ENCODE peak calls at places on chromosome 22, in seven cellular contexts. One of them, this sample, is unnamed.

GRCh38 chr22:27197071-27197470 is 539.7 kb downstream of the MIAT start:
- DNase-seq in omental fat pad: no peak
- DNase-seq in AG09309: no peak
- DNase-seq in Panc1: no peak
- DNase-seq in tibial artery: no peak
- DNase-seq in psoas muscle: no peak
- DNase-seq in IMR-90: no peak
- DNase-seq in this sample: no peak

GRCh38 chr22:50551160-50551752 is 5.6 kb downstream of the KLHDC7B start:
- DNase-seq in omental fat pad: no peak
- DNase-seq in AG09309: no peak
- DNase-seq in Panc1: no peak
- DNase-seq in tibial artery: no peak
- DNase-seq in psoas muscle: no peak
- DNase-seq in IMR-90: no peak
- DNase-seq in this sample: no peak

GRCh38 chr22:48340727-48341709 is 1486.7 kb downstream of the BRD1 start:
- DNase-seq in omental fat pad: no peak
- DNase-seq in AG09309: no peak
- DNase-seq in Panc1: no peak
- DNase-seq in tibial artery: no peak
- DNase-seq in psoas muscle: no peak
- DNase-seq in IMR-90: no peak
- DNase-seq in this sample: no peak

GRCh38 chr22:35308480-35308945 is 8.8 kb downstream of the TOM1 start:
- DNase-seq in omental fat pad: no peak
- DNase-seq in AG09309: no peak
- DNase-seq in Panc1: no peak
- DNase-seq in tibial artery: no peak
- DNase-seq in psoas muscle: no peak
- DNase-seq in IMR-90: no peak
- DNase-seq in this sample: no peak

GRCh38 chr22:40487663-40488249 is 117.4 kb downstream of the SGSM3 start:
- DNase-seq in omental fat pad: no peak
- DNase-seq in AG09309: no peak
- DNase-seq in Panc1: no peak
- DNase-seq in tibial artery: no peak
- DNase-seq in psoas muscle: no peak
- DNase-seq in IMR-90: peak
- DNase-seq in this sample: no peak

GRCh38 chr22:28977481-28977971 is 84.1 kb downstream of the C22orf31 start:
- DNase-seq in omental fat pad: no peak
- DNase-seq in AG09309: no peak
- DNase-seq in Panc1: no peak
- DNase-seq in tibial artery: no peak
- DNase-seq in psoas muscle: no peak
- DNase-seq in IMR-90: no peak
- DNase-seq in this sample: no peak

GRCh38 chr22:43236401-43237166 is 49.6 kb upstream of the TTLL12 start:
- DNase-seq in omental fat pad: no peak
- DNase-seq in AG09309: no peak
- DNase-seq in Panc1: no peak
- DNase-seq in tibial artery: no peak
- DNase-seq in psoas muscle: peak
- DNase-seq in IMR-90: no peak
- DNase-seq in this sample: no peak

GRCh38 chr22:20964799-20965103 is 2.3 kb upstream of the AIFM3 start:
- DNase-seq in omental fat pad: no peak
- DNase-seq in AG09309: no peak
- DNase-seq in Panc1: no peak
- DNase-seq in tibial artery: no peak
- DNase-seq in psoas muscle: no peak
- DNase-seq in IMR-90: no peak
- DNase-seq in this sample: peak

GRCh38 chr22:50206599-50206998 is 5.8 kb downstream of the SELENOO start:
- DNase-seq in omental fat pad: no peak
- DNase-seq in AG09309: no peak
- DNase-seq in Panc1: no peak
- DNase-seq in tibial artery: no peak
- DNase-seq in psoas muscle: peak
- DNase-seq in IMR-90: peak
- DNase-seq in this sample: no peak

GRCh38 chr22:42908082-42908746 is 51.1 kb upstream of the ARFGAP3 start:
- DNase-seq in omental fat pad: no peak
- DNase-seq in AG09309: no peak
- DNase-seq in Panc1: no peak
- DNase-seq in tibial artery: peak
- DNase-seq in psoas muscle: no peak
- DNase-seq in IMR-90: no peak
- DNase-seq in this sample: no peak

GRCh38 chr22:43222281-43222680 is 35.3 kb upstream of the TTLL12 start:
- DNase-seq in omental fat pad: no peak
- DNase-seq in AG09309: no peak
- DNase-seq in Panc1: no peak
- DNase-seq in tibial artery: no peak
- DNase-seq in psoas muscle: peak
- DNase-seq in IMR-90: no peak
- DNase-seq in this sample: no peak

GRCh38 chr22:20089226-20089976 is 9.4 kb downstream of the DGCR8 start:
- DNase-seq in omental fat pad: no peak
- DNase-seq in AG09309: no peak
- DNase-seq in Panc1: no peak
- DNase-seq in tibial artery: peak
- DNase-seq in psoas muscle: no peak
- DNase-seq in IMR-90: no peak
- DNase-seq in this sample: no peak

GRCh38 chr22:25083414-25084166 is 116.1 kb upstream of the CRYBB3 start:
- DNase-seq in omental fat pad: no peak
- DNase-seq in AG09309: no peak
- DNase-seq in Panc1: no peak
- DNase-seq in tibial artery: no peak
- DNase-seq in psoas muscle: no peak
- DNase-seq in IMR-90: no peak
- DNase-seq in this sample: no peak

GRCh38 chr22:20674998-20675397 is 98.9 kb upstream of the SERPIND1 start:
- DNase-seq in omental fat pad: no peak
- DNase-seq in AG09309: no peak
- DNase-seq in Panc1: no peak
- DNase-seq in tibial artery: no peak
- DNase-seq in psoas muscle: no peak
- DNase-seq in IMR-90: no peak
- DNase-seq in this sample: no peak

GRCh38 chr22:40114411-40114810 is 63.3 kb upstream of the TNRC6B start:
- DNase-seq in omental fat pad: no peak
- DNase-seq in AG09309: no peak
- DNase-seq in Panc1: no peak
- DNase-seq in tibial artery: no peak
- DNase-seq in psoas muscle: no peak
- DNase-seq in IMR-90: no peak
- DNase-seq in this sample: no peak

GRCh38 chr22:28976588-28976987 is 85.0 kb downstream of the C22orf31 start:
- DNase-seq in omental fat pad: no peak
- DNase-seq in AG09309: peak
- DNase-seq in Panc1: no peak
- DNase-seq in tibial artery: no peak
- DNase-seq in psoas muscle: no peak
- DNase-seq in IMR-90: peak
- DNase-seq in this sample: no peak

GRCh38 chr22:30206964-30207363 is 39.6 kb downstream of the LIF start:
- DNase-seq in omental fat pad: peak
- DNase-seq in AG09309: no peak
- DNase-seq in Panc1: peak
- DNase-seq in tibial artery: peak
- DNase-seq in psoas muscle: peak
- DNase-seq in IMR-90: peak
- DNase-seq in this sample: no peak

GRCh38 chr22:49738006-49738405 is 89.7 kb downstream of the BRD1 start:
- DNase-seq in omental fat pad: no peak
- DNase-seq in AG09309: no peak
- DNase-seq in Panc1: no peak
- DNase-seq in tibial artery: no peak
- DNase-seq in psoas muscle: no peak
- DNase-seq in IMR-90: no peak
- DNase-seq in this sample: no peak

DNA sequence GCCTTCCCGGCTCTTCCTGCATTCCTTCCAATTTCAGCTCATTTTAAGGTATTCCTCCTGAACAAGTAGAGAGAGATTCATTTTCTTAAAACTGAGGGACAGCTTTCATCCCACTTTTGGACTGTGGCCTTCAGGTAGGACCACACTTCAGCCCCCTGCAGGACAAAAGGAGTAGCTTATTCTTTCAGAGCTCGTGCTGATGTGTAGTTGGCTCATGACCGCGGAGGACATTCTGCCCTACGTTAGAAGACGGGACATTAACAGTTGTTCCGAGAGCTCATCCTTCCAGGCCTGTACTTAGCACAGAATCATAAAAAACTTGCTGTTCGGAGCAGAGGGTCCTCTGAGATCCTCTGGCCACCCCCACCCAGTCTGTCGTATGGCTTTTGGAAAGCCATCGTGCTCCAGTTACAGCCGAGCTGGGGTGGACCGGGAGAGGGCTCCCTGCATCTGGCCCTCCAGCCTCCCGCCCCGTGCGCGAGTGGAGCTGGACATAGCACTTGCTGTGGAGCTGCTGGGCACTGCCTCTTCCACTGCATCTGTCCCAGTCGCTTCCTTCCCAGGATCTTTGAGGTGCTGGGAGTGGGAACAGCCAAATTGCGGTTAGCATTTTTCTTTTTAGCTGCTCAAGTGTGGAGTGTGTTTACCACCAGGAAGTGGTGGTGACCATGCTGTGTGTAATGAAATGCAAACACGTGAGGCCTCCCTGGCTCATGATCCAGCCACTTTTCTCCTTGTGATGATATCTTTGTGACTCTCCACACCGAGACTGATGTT is 250.3 kb downstream of the TBC1D22A start:
- DNase-seq in omental fat pad: no peak
- DNase-seq in AG09309: peak
- DNase-seq in Panc1: no peak
- DNase-seq in tibial artery: no peak
- DNase-seq in psoas muscle: no peak
- DNase-seq in IMR-90: peak
- DNase-seq in this sample: no peak
- TF ChIP-seq CTCF in omental fat pad: no peak
- TF ChIP-seq CTCF in AG09309: no peak
- TF ChIP-seq CTCF in Panc1: no peak
- TF ChIP-seq CTCF in tibial artery: no peak
- TF ChIP-seq CTCF in psoas muscle: no peak
- TF ChIP-seq CTCF in IMR-90: peak
- TF ChIP-seq CTCF in this sample: no peak

GRCh38 chr22:38940985-38941384 is 16.4 kb upstream of the APOBEC3A start:
- DNase-seq in omental fat pad: no peak
- DNase-seq in AG09309: no peak
- DNase-seq in Panc1: no peak
- DNase-seq in tibial artery: no peak
- DNase-seq in psoas muscle: no peak
- DNase-seq in IMR-90: no peak
- DNase-seq in this sample: peak

GRCh38 chr22:38943882-38944281 is 13.5 kb upstream of the APOBEC3A start:
- DNase-seq in omental fat pad: no peak
- DNase-seq in AG09309: no peak
- DNase-seq in Panc1: no peak
- DNase-seq in tibial artery: no peak
- DNase-seq in psoas muscle: no peak
- DNase-seq in IMR-90: no peak
- DNase-seq in this sample: no peak

GRCh38 chr22:38943181-38943580 is 14.2 kb upstream of the APOBEC3A start:
- DNase-seq in omental fat pad: no peak
- DNase-seq in AG09309: no peak
- DNase-seq in Panc1: no peak
- DNase-seq in tibial artery: peak
- DNase-seq in psoas muscle: no peak
- DNase-seq in IMR-90: no peak
- DNase-seq in this sample: no peak

GRCh38 chr22:38942702-38943101 is 14.7 kb upstream of the APOBEC3A start:
- DNase-seq in omental fat pad: no peak
- DNase-seq in AG09309: no peak
- DNase-seq in Panc1: no peak
- DNase-seq in tibial artery: peak
- DNase-seq in psoas muscle: no peak
- DNase-seq in IMR-90: no peak
- DNase-seq in this sample: no peak

GRCh38 chr22:38941488-38941987 is 15.9 kb upstream of the APOBEC3A start:
- DNase-seq in omental fat pad: no peak
- DNase-seq in AG09309: no peak
- DNase-seq in Panc1: no peak
- DNase-seq in tibial artery: peak
- DNase-seq in psoas muscle: no peak
- DNase-seq in IMR-90: no peak
- DNase-seq in this sample: peak
- TF ChIP-seq CTCF in omental fat pad: no peak
- TF ChIP-seq CTCF in AG09309: no peak
- TF ChIP-seq CTCF in Panc1: no peak
- TF ChIP-seq CTCF in tibial artery: no peak
- TF ChIP-seq CTCF in psoas muscle: no peak
- TF ChIP-seq CTCF in IMR-90: no peak
- TF ChIP-seq CTCF in this sample: no peak

DNA sequence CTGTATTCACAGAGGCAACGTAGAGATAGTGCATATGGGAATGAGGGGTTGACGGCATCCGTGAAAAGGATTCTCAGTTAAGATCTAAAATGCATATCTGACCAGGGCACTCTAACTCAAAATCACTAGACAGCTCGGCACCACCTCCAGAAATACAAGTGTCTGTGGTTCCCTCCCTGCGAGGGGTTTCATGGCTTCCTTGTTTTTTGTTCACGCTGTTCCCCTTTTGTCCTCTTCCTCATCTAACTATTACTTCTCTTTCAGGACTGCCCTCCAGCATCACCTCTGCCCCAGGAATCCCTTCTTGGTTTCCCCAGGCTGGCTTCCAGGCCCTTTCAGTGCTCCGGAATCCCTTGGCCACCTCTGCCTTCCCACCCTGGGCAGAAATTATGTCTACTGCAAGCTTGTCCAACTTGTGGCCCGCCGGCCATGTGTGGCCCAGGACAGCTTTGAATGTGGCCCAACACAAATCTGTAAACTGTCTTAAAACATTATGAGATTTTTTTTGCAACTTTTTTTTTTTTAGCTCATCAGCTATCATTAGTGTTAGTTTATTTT is 159.9 kb downstream of the FBXO7 start:
- DNase-seq in omental fat pad: no peak
- DNase-seq in AG09309: no peak
- DNase-seq in Panc1: no peak
- DNase-seq in tibial artery: no peak
- DNase-seq in psoas muscle: no peak
- DNase-seq in IMR-90: no peak
- DNase-seq in this sample: no peak
- TF ChIP-seq CTCF in omental fat pad: no peak
- TF ChIP-seq CTCF in AG09309: no peak
- TF ChIP-seq CTCF in Panc1: no peak
- TF ChIP-seq CTCF in tibial artery: no peak
- TF ChIP-seq CTCF in psoas muscle: no peak
- TF ChIP-seq CTCF in IMR-90: no peak
- TF ChIP-seq CTCF in this sample: no peak

DNA sequence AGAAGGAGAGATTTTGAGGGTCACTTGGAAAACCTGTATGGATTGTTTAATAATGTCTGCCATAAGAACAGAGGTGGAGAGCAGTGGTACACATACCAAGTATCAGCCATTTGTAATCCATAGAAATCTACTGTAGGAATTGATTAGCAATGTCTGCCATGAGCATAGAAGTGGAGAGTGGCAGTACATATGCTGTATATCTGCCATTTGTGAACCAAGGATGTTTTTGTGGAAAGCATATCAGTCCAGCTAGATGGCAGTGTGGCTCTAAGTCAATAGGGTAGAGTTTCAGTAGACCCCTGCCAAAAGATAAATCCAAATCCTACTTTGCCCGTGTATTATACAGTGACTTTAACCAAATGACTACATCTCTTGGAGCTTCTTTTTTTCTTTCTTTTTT is 82.9 kb upstream of the SEZ6L start:
- DNase-seq in omental fat pad: no peak
- DNase-seq in AG09309: no peak
- DNase-seq in Panc1: no peak
- DNase-seq in tibial artery: no peak
- DNase-seq in psoas muscle: no peak
- DNase-seq in IMR-90: no peak
- DNase-seq in this sample: no peak
- TF ChIP-seq CTCF in omental fat pad: no peak
- TF ChIP-seq CTCF in AG09309: no peak
- TF ChIP-seq CTCF in Panc1: no peak
- TF ChIP-seq CTCF in tibial artery: no peak
- TF ChIP-seq CTCF in psoas muscle: peak
- TF ChIP-seq CTCF in IMR-90: no peak
- TF ChIP-seq CTCF in this sample: no peak

This sample was measured in activated CD8-positive, alpha-beta T cell treated with anti-CD3 and anti-CD28 coated beads for 36 hours.